ENCODE peak calls at places on chromosomes 6 and 20, in eight cellular contexts. U, Y, V, K, R, W, P and C are unnamed samples.

GRCh38 chr6:4714961-4715501 is 61.2 kb upstream of the CDYL start:
- DNase-seq in U (no peak), Y (no peak), V (no peak), K (no peak), R (no peak), W (no peak), P (no peak), C (no peak)

GRCh38 chr20:37516697-37517370 is 4.2 kb upstream of the NNAT start:
- DNase-seq in U (no peak), Y (no peak), V (peak), K (no peak), R (no peak), W (no peak), P (no peak), C (no peak)

GRCh38 chr6:142838821-142839685 is 105.9 kb downstream of the HIVEP2 start:
- DNase-seq in U (no peak), Y (no peak), V (peak), K (no peak), R (no peak), W (no peak), P (no peak), C (no peak)

GRCh38 chr20:25286917-25287316 is 39.0 kb downstream of the PYGB start:
- DNase-seq in U (no peak), Y (no peak), V (no peak), K (no peak), R (no peak), W (no peak), P (peak), C (no peak)

GRCh38 chr20:61828891-61829290 is 236.8 kb downstream of the TAF4 start:
- DNase-seq in U (no peak), Y (no peak), V (no peak), K (no peak), R (no peak), W (no peak), P (peak), C (no peak)

GRCh38 chr20:3430376-3431069 is 23.1 kb upstream of the DNAAF9 start:
- DNase-seq in U (no peak), Y (no peak), V (no peak), K (no peak), R (no peak), W (no peak), P (no peak), C (no peak)

GRCh38 chr6:72533601-72534000 is 88.3 kb upstream of the KCNQ5 start:
- DNase-seq in U (no peak), Y (no peak), V (no peak), K (no peak), R (peak), W (no peak), P (no peak), C (no peak)

GRCh38 chr6:139883776-139884175 is 509.3 kb upstream of the CITED2 start:
- DNase-seq in U (no peak), Y (no peak), V (peak), K (no peak), R (peak), W (no peak), P (no peak), C (no peak)

GRCh38 chr6:146028250-146028789 is 542 bp upstream of the GRM1 start:
- DNase-seq in U (no peak), Y (no peak), V (peak), K (no peak), R (peak), W (peak), P (peak), C (no peak)

GRCh38 chr20:944774-945410 is 28.8 kb upstream of the ANGPT4 start:
- DNase-seq in U (no peak), Y (no peak), V (no peak), K (no peak), R (peak), W (no peak), P (no peak), C (no peak)

GRCh38 chr6:144330588-144330987 is 45.5 kb downstream of the UTRN start:
- DNase-seq in U (no peak), Y (no peak), V (no peak), K (no peak), R (peak), W (no peak), P (no peak), C (peak)

GRCh38 chr20:45436732-45437485 is 21.0 kb downstream of the PIGT start:
- DNase-seq in U (peak), Y (peak), V (peak), K (peak), R (peak), W (peak), P (peak), C (peak)

GRCh38 chr6:112466378-112467151 is 119.4 kb downstream of the RFPL4B start:
- DNase-seq in U (no peak), Y (no peak), V (peak), K (no peak), R (no peak), W (no peak), P (no peak), C (no peak)

GRCh38 chr6:140857734-140858380 is 1274.9 kb upstream of the GJE1 start:
- DNase-seq in U (no peak), Y (no peak), V (peak), K (no peak), R (no peak), W (no peak), P (no peak), C (no peak)

GRCh38 chr6:154602708-154603107 is 92.2 kb upstream of the CNKSR3 start:
- DNase-seq in U (no peak), Y (no peak), V (peak), K (no peak), R (no peak), W (no peak), P (no peak), C (no peak)

GRCh38 chr6:146741609-146742008 is 142.8 kb downstream of the ADGB start:
- DNase-seq in U (no peak), Y (no peak), V (peak), K (no peak), R (no peak), W (no peak), P (no peak), C (no peak)

GRCh38 chr6:132140150-132140549 is 189.0 kb upstream of the CCN2 start:
- DNase-seq in U (no peak), Y (no peak), V (no peak), K (no peak), R (no peak), W (no peak), P (no peak), C (no peak)

GRCh38 chr20:2378893-2379292 is 1.8 kb upstream of the TGM6 start:
- DNase-seq in U (no peak), Y (no peak), V (no peak), K (no peak), R (no peak), W (no peak), P (no peak), C (no peak)

GRCh38 chr6:37698264-37699137 is 818 bp upstream of the MDGA1 start:
- DNase-seq in U (peak), Y (no peak), V (no peak), K (peak), R (peak), W (peak), P (peak), C (no peak)

GRCh38 chr20:31606928-31607639 is 2.0 kb downstream of the ID1 start:
- DNase-seq in U (no peak), Y (no peak), V (peak), K (peak), R (peak), W (no peak), P (peak), C (peak)

GRCh38 chr6:30207619-30208295 is 5.4 kb downstream of the TRIM26 start:
- DNase-seq in U (no peak), Y (no peak), V (peak), K (no peak), R (peak), W (no peak), P (no peak), C (no peak)

GRCh38 chr20:51417245-51417560 is 125.3 kb downstream of the NFATC2 start:
- DNase-seq in U (no peak), Y (no peak), V (no peak), K (no peak), R (no peak), W (no peak), P (peak), C (no peak)

GRCh38 chr20:2539341-2539740 is 3.0 kb downstream of the TMC2 start:
- DNase-seq in U (no peak), Y (no peak), V (no peak), K (no peak), R (no peak), W (no peak), P (no peak), C (no peak)

GRCh38 chr6:52640916-52641315 is 30.0 kb upstream of the TMEM14A start:
- DNase-seq in U (no peak), Y (no peak), V (no peak), K (no peak), R (no peak), W (no peak), P (no peak), C (no peak)

GRCh38 chr6:42264146-42264851 is 46.6 kb upstream of the MRPS10 start:
- DNase-seq in U (no peak), Y (no peak), V (no peak), K (no peak), R (no peak), W (no peak), P (no peak), C (no peak)

GRCh38 chr6:132792510-132792909 is 5.9 kb downstream of the SLC18B1 start:
- DNase-seq in U (no peak), Y (no peak), V (no peak), K (no peak), R (no peak), W (no peak), P (no peak), C (no peak)

GRCh38 chr6:7085911-7086310 is 21.9 kb upstream of the RREB1 start:
- DNase-seq in U (no peak), Y (no peak), V (peak), K (no peak), R (no peak), W (no peak), P (no peak), C (peak)

GRCh38 chr6:35954335-35954734 is 33.4 kb upstream of the SRPK1 start:
- DNase-seq in U (no peak), Y (no peak), V (no peak), K (no peak), R (no peak), W (no peak), P (no peak), C (no peak)

GRCh38 chr6:41469156-41469950 is 76.8 kb upstream of the FOXP4 start:
- DNase-seq in U (no peak), Y (no peak), V (no peak), K (no peak), R (no peak), W (no peak), P (no peak), C (no peak)

GRCh38 chr20:19930461-19930860 is 86.7 kb upstream of the NAA20 start:
- DNase-seq in U (no peak), Y (no peak), V (no peak), K (no peak), R (no peak), W (no peak), P (no peak), C (no peak)